ENCODE peak calls at places on chromosomes 1 and 21, in eight cellular contexts. S is fibroblast of lung, M is MM.1S, F is H9, L is endothelial cell of umbilical vein, P is mammary epithelial cell, Z is GM23338, G is SK-N-SH. X is an unnamed sample.

GRCh38 chr1:24909388-24909898 is 20.6 kb downstream of the RUNX3 start:
- DNase-seq in S (peak), M (no peak), F (peak), L (peak), P (no peak), Z (peak), G (no peak), X (peak)

GRCh38 chr1:70220015-70220414 is 1.2 kb upstream of the SRSF11 start:
- DNase-seq in S (no peak), M (no peak), F (no peak), L (no peak), P (no peak), Z (no peak), G (no peak), X (no peak)

GRCh38 chr1:151825204-151825603 is 6.4 kb downstream of the RORC start:
- DNase-seq in S (no peak), M (no peak), F (no peak), L (no peak), P (no peak), Z (no peak), G (no peak), X (no peak)

GRCh38 chr1:206589206-206589605 is 23.1 kb downstream of the EIF2D start:
- DNase-seq in S (peak), M (no peak), F (no peak), L (peak), P (peak), Z (no peak), G (no peak), X (peak)

GRCh38 chr21:18298228-18298627 is 53.6 kb downstream of the CHODL start:
- DNase-seq in S (no peak), M (no peak), F (peak), L (no peak), P (no peak), Z (peak), G (no peak), X (no peak)

GRCh38 chr1:115946116-115946515 is 30.2 kb upstream of the SLC22A15 start:
- DNase-seq in S (no peak), M (no peak), F (no peak), L (no peak), P (no peak), Z (no peak), G (no peak), X (no peak)

GRCh38 chr1:216531308-216532239 is 108.3 kb upstream of the USH2A start:
- DNase-seq in S (peak), M (peak), F (no peak), L (no peak), P (peak), Z (peak), G (no peak), X (peak)

GRCh38 chr21:41596241-41596925 is 88.4 kb upstream of the TMPRSS2 start:
- DNase-seq in S (no peak), M (no peak), F (no peak), L (no peak), P (no peak), Z (no peak), G (no peak), X (no peak)

GRCh38 chr21:32974653-32975052 is 51.1 kb upstream of the OLIG2 start:
- DNase-seq in S (no peak), M (no peak), F (no peak), L (no peak), P (no peak), Z (no peak), G (no peak), X (no peak)

GRCh38 chr1:228246216-228246900 is 38.5 kb downstream of the OBSCN start:
- DNase-seq in S (no peak), M (no peak), F (no peak), L (no peak), P (no peak), Z (no peak), G (no peak), X (no peak)

GRCh38 chr21:40472026-40472425 is 374.9 kb downstream of the DSCAM start:
- DNase-seq in S (no peak), M (no peak), F (no peak), L (no peak), P (no peak), Z (no peak), G (no peak), X (no peak)

GRCh38 chr21:14303731-14304488 is 79.0 kb downstream of the HSPA13 start:
- DNase-seq in S (no peak), M (no peak), F (no peak), L (peak), P (no peak), Z (no peak), G (no peak), X (peak)

GRCh38 chr1:28507646-28508434 is 2.0 kb downstream of the RCC1 start:
- DNase-seq in S (peak), M (no peak), F (no peak), L (no peak), P (no peak), Z (no peak), G (no peak), X (no peak)

GRCh38 chr1:28512058-28512611 is 6.3 kb downstream of the RCC1 start:
- DNase-seq in S (peak), M (no peak), F (no peak), L (no peak), P (no peak), Z (no peak), G (no peak), X (no peak)

GRCh38 chr1:28508435-28508754 is 2.6 kb downstream of the RCC1 start:
- DNase-seq in S (no peak), M (no peak), F (no peak), L (no peak), P (no peak), Z (no peak), G (no peak), X (no peak)

GRCh38 chr1:28510350-28511223 is 4.7 kb downstream of the RCC1 start:
- DNase-seq in S (peak), M (peak), F (peak), L (peak), P (peak), Z (peak), G (no peak), X (peak)

DNA sequence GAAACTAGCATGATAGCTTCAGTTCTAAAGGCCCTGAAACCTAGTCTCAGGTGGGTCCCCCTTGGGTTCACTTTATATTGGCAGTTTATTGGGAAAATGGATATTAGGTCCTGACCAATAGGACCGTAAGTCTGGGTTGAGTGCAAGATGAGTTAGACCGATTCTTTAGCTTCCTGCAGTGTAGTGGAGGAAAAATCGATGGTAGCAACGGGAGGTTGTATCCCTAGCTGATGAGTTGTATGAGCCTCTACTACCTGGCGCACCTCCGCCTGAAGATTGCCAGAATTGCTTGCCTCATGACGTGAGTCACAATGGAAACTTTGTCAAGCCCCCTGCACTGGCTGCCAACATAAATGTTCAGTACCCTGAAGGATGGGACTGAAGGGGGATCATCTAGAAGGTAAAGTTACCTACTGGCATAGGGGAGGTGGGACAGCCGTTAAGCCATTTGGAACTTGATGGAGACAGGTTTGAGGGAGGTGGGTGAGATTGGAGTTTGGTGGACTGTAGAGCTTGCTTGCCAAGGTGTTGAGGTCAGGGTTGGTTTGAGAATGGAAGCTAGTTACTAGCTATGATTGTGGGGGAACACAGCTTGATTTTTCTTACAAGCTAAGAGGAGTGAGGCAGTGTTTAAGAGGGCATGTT is 4.0 kb downstream of the RCC1 start:
- DNase-seq in S (peak), M (no peak), F (no peak), L (no peak), P (peak), Z (no peak), G (no peak), X (no peak)
- H2AFZ ChIP-seq in S (no peak), M (no peak), F (no peak), L (no peak), P (no peak), Z (no peak), G (no peak), X (no peak)

GRCh38 chr1:231232870-231233734 is 7.9 kb upstream of the GNPAT start:
- DNase-seq in S (no peak), M (no peak), F (no peak), L (no peak), P (no peak), Z (no peak), G (no peak), X (no peak)
- H3K4me2 ChIP-seq in S (no peak), M (no peak), F (no peak), L (no peak), P (no peak), Z (no peak), G (no peak), X (no peak)

GRCh38 chr1:220732137-220732536 is 16.0 kb upstream of the MTARC2 start:
- DNase-seq in S (peak), M (no peak), F (no peak), L (peak), P (no peak), Z (no peak), G (no peak), X (no peak)

GRCh38 chr1:220734571-220735326 is 13.4 kb upstream of the MTARC2 start:
- DNase-seq in S (peak), M (no peak), F (no peak), L (peak), P (peak), Z (no peak), G (no peak), X (peak)

GRCh38 chr1:220733090-220733569 is 15.0 kb upstream of the MTARC2 start:
- DNase-seq in S (peak), M (peak), F (peak), L (peak), P (peak), Z (peak), G (peak), X (peak)

GRCh38 chr1:220727523-220727922 is 20.6 kb upstream of the MTARC2 start:
- DNase-seq in S (no peak), M (no peak), F (no peak), L (no peak), P (no peak), Z (no peak), G (no peak), X (no peak)

GRCh38 chr1:220732621-220733020 is 15.5 kb upstream of the MTARC2 start:
- DNase-seq in S (no peak), M (no peak), F (no peak), L (no peak), P (no peak), Z (no peak), G (no peak), X (no peak)
- H2AFZ ChIP-seq in S (peak), M (peak), F (no peak), L (peak), P (peak), Z (peak), G (peak), X (peak)

DNA sequence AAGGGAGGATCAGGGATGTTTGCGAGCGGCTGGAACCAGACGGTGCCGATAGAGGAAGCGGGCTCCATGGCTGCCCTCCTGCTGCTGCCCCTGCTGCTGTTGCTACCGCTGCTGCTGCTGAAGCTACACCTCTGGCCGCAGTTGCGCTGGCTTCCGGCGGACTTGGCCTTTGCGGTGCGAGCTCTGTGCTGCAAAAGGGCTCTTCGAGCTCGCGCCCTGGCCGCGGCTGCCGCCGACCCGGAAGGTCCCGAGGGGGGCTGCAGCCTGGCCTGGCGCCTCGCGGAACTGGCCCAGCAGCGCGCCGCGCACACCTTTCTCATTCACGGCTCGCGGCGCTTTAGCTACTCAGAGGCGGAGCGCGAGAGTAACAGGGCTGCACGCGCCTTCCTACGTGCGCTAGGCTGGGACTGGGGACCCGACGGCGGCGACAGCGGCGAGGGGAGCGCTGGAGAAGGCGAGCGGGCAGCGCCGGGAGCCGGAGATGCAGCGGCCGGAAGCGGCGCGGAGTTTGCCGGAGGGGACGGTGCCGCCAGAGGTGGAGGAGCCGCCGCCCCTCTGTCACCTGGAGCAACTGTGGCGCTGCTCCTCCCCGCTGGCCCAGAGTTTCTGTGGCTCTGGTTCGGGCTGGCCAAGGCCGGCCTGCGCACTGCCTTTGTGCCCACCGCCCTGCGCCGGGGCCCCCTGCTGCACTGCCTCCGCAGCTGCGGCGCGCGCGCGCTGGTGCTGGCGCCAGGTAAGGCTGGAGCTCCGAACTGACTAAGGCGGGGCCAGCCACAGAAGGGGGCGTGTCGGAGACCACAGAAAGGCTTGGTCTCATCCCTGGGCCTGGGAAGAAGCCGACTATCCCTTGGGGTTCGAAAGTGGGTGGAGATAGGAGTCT is 465 bp downstream of the SLC27A3 start:
- DNase-seq in S (peak), M (peak), F (peak), L (peak), P (peak), Z (peak), G (peak), X (peak)
- H3K4me2 ChIP-seq in S (peak), M (peak), F (peak), L (peak), P (peak), Z (peak), G (peak), X (peak)

GRCh38 chr1:150111670-150112069 is 38.0 kb upstream of the PLEKHO1 start:
- DNase-seq in S (no peak), M (no peak), F (no peak), L (no peak), P (no peak), Z (no peak), G (no peak), X (no peak)

GRCh38 chr1:150115121-150115520 is 34.6 kb upstream of the PLEKHO1 start:
- DNase-seq in S (no peak), M (no peak), F (no peak), L (no peak), P (no peak), Z (no peak), G (no peak), X (no peak)

GRCh38 chr1:150106331-150106730 is 38.8 kb downstream of the VPS45 start:
- DNase-seq in S (no peak), M (peak), F (no peak), L (no peak), P (no peak), Z (peak), G (no peak), X (no peak)

GRCh38 chr1:150110066-150110465 is 39.6 kb upstream of the PLEKHO1 start:
- DNase-seq in S (no peak), M (no peak), F (no peak), L (peak), P (no peak), Z (no peak), G (no peak), X (no peak)

DNA sequence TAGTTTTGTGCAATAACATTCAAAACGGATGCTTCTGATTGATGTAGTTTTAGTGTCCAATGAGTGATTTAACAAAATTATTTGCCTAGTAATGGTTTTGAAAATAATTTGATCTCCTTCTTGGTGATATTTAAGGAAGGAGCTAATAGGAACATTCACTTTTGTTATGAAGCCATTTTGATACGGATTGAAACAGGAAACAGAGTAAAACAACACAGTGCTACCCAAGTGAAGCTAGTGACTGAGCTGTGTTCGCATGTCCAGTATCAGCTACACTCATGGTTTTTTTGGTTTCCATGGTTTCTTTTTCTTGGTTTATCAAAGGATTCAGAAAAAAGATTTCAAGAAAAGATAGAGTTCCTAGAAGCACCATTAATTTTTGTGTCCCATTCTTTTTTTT is 40.1 kb upstream of the PLEKHO1 start:
- DNase-seq in S (no peak), M (no peak), F (no peak), L (no peak), P (no peak), Z (no peak), G (no peak), X (no peak)
- H2AFZ ChIP-seq in S (no peak), M (no peak), F (no peak), L (peak), P (no peak), Z (no peak), G (no peak), X (no peak)